ENCODE peak calls at places on chromosomes 5 and 9, in four cellular contexts. One of them, this sample, is unnamed.

GRCh38 chr5:41083306-41083705 is 12.2 kb upstream of the MROH2B start:
- DNase-seq in esophagus muscularis mucosa: no peak
- DNase-seq in mesendoderm: no peak
- DNase-seq in lung: no peak
- DNase-seq in this sample: no peak

GRCh38 chr5:34486160-34486765 is 169.9 kb upstream of the RAI14 start:
- DNase-seq in esophagus muscularis mucosa: peak
- DNase-seq in mesendoderm: peak
- DNase-seq in lung: peak
- DNase-seq in this sample: peak

GRCh38 chr5:170278611-170279500 is 18.7 kb downstream of the LCP2 start:
- DNase-seq in esophagus muscularis mucosa: no peak
- DNase-seq in mesendoderm: peak
- DNase-seq in lung: peak
- DNase-seq in this sample: no peak

GRCh38 chr9:69577123-69577522 is 95.0 kb downstream of the APBA1 start:
- DNase-seq in esophagus muscularis mucosa: no peak
- DNase-seq in mesendoderm: no peak
- DNase-seq in lung: no peak
- DNase-seq in this sample: no peak

GRCh38 chr5:31361234-31361633 is 167.7 kb downstream of the CDH6 start:
- DNase-seq in esophagus muscularis mucosa: peak
- DNase-seq in mesendoderm: no peak
- DNase-seq in lung: no peak
- DNase-seq in this sample: no peak

GRCh38 chr5:31470608-31471007 is 61.3 kb downstream of the DROSHA start:
- DNase-seq in esophagus muscularis mucosa: no peak
- DNase-seq in mesendoderm: no peak
- DNase-seq in lung: peak
- DNase-seq in this sample: no peak

GRCh38 chr5:112417931-112418358 is 1.1 kb downstream of the EPB41L4A start:
- DNase-seq in esophagus muscularis mucosa: no peak
- DNase-seq in mesendoderm: peak
- DNase-seq in lung: peak
- DNase-seq in this sample: peak

GRCh38 chr5:543755-544674 is 19.8 kb upstream of the SLC9A3 start:
- DNase-seq in esophagus muscularis mucosa: no peak
- DNase-seq in mesendoderm: no peak
- DNase-seq in lung: peak
- DNase-seq in this sample: no peak

GRCh38 chr9:127979333-127980055 is 1.3 kb downstream of the EEIG1 start:
- DNase-seq in esophagus muscularis mucosa: no peak
- DNase-seq in mesendoderm: peak
- DNase-seq in lung: peak
- DNase-seq in this sample: no peak

GRCh38 chr9:72315510-72316287 is 49.3 kb downstream of the ZFAND5 start:
- DNase-seq in esophagus muscularis mucosa: no peak
- DNase-seq in mesendoderm: peak
- DNase-seq in lung: peak
- DNase-seq in this sample: peak

GRCh38 chr9:95552814-95553546 is 36.2 kb upstream of the PTCH1 start:
- DNase-seq in esophagus muscularis mucosa: no peak
- DNase-seq in mesendoderm: peak
- DNase-seq in lung: peak
- DNase-seq in this sample: no peak

GRCh38 chr5:151186052-151186451 is 28.5 kb upstream of the ANXA6 start:
- DNase-seq in esophagus muscularis mucosa: no peak
- DNase-seq in mesendoderm: no peak
- DNase-seq in lung: no peak
- DNase-seq in this sample: no peak

GRCh38 chr9:116499434-116499833 is 187.7 kb upstream of the TRIM32 start:
- DNase-seq in esophagus muscularis mucosa: no peak
- DNase-seq in mesendoderm: no peak
- DNase-seq in lung: no peak
- DNase-seq in this sample: no peak

GRCh38 chr5:92945630-92946097 is 635.4 kb downstream of the NR2F1-AS1 start:
- DNase-seq in esophagus muscularis mucosa: no peak
- DNase-seq in mesendoderm: no peak
- DNase-seq in lung: no peak
- DNase-seq in this sample: no peak

GRCh38 chr5:57338068-57338848 is 144.4 kb downstream of the ACTBL2 start:
- DNase-seq in esophagus muscularis mucosa: no peak
- DNase-seq in mesendoderm: peak
- DNase-seq in lung: no peak
- DNase-seq in this sample: no peak

GRCh38 chr9:37410969-37411785 is 11.3 kb upstream of the GRHPR start:
- DNase-seq in esophagus muscularis mucosa: no peak
- DNase-seq in mesendoderm: peak
- DNase-seq in lung: no peak
- DNase-seq in this sample: no peak

GRCh38 chr5:71899865-71900342 is 180.8 kb downstream of the CARTPT start:
- DNase-seq in esophagus muscularis mucosa: peak
- DNase-seq in mesendoderm: no peak
- DNase-seq in lung: no peak
- DNase-seq in this sample: no peak

GRCh38 chr5:123496892-123497291 is 15.1 kb upstream of the CSNK1G3 start:
- DNase-seq in esophagus muscularis mucosa: no peak
- DNase-seq in mesendoderm: no peak
- DNase-seq in lung: no peak
- DNase-seq in this sample: no peak

GRCh38 chr5:63070001-63070400 is 491.4 kb downstream of the LRRC70 start:
- DNase-seq in esophagus muscularis mucosa: no peak
- DNase-seq in mesendoderm: no peak
- DNase-seq in lung: no peak
- DNase-seq in this sample: no peak
- H3K4me3 ChIP-seq in esophagus muscularis mucosa: no peak
- H3K4me3 ChIP-seq in mesendoderm: no peak
- H3K4me3 ChIP-seq in lung: no peak
- H3K4me3 ChIP-seq in this sample: no peak

GRCh38 chr5:96873469-96873868 is 2.8 kb upstream of the ERAP2 start:
- DNase-seq in esophagus muscularis mucosa: no peak
- DNase-seq in mesendoderm: no peak
- DNase-seq in lung: no peak
- DNase-seq in this sample: no peak

GRCh38 chr5:96875805-96876291 is 452 bp upstream of the ERAP2 start:
- DNase-seq in esophagus muscularis mucosa: peak
- DNase-seq in mesendoderm: peak
- DNase-seq in lung: no peak
- DNase-seq in this sample: no peak

GRCh38 chr5:96880402-96881164 is 4.3 kb downstream of the ERAP2 start:
- DNase-seq in esophagus muscularis mucosa: no peak
- DNase-seq in mesendoderm: no peak
- DNase-seq in lung: no peak
- DNase-seq in this sample: no peak

GRCh38 chr5:96871686-96872085 is 4.6 kb upstream of the ERAP2 start:
- DNase-seq in esophagus muscularis mucosa: no peak
- DNase-seq in mesendoderm: no peak
- DNase-seq in lung: no peak
- DNase-seq in this sample: no peak

DNA sequence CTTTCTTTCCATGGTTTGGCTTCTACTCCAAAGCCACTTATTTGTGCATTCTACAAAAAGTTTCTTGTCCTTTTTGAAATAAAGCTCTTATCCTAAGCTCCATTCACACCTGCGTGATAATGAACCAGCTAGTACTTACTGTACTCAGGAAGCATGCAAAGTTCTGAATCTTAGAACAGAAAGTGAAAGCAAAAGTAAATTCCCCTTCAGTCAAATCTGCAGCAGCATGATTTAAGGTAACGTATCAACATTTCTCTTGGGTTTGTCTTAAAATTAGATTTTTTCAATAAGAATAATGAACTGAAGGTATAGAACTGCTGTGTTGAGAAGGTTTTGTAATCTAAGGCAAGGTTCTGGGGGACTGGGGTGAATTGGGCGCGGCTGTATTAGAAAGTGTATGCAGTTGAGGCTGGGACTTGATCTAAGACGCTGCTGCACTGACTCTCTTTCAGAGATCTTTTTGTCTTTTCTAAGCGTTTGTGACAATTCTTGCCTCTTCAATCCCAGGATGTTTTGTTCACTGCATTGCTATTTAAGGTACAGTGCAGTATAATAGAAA is at the start of gene ERAP2:
- DNase-seq in esophagus muscularis mucosa: peak
- DNase-seq in mesendoderm: peak
- DNase-seq in lung: no peak
- DNase-seq in this sample: no peak
- H3K27ac ChIP-seq in esophagus muscularis mucosa: peak
- H3K27ac ChIP-seq in mesendoderm: no peak
- H3K27ac ChIP-seq in lung: peak
- H3K27ac ChIP-seq in this sample: peak

GRCh38 chr5:175444060-175444904 is at the start of gene DRD1:
- DNase-seq in esophagus muscularis mucosa: peak
- DNase-seq in mesendoderm: peak
- DNase-seq in lung: no peak
- DNase-seq in this sample: no peak
- H3K4me3 ChIP-seq in esophagus muscularis mucosa: peak
- H3K4me3 ChIP-seq in mesendoderm: peak
- H3K4me3 ChIP-seq in lung: peak
- H3K4me3 ChIP-seq in this sample: peak

GRCh38 chr5:134420326-134420725 is 8.6 kb upstream of the CDKN2AIPNL start:
- DNase-seq in esophagus muscularis mucosa: no peak
- DNase-seq in mesendoderm: no peak
- DNase-seq in lung: no peak
- DNase-seq in this sample: no peak
- H3K27ac ChIP-seq in esophagus muscularis mucosa: no peak
- H3K27ac ChIP-seq in mesendoderm: no peak
- H3K27ac ChIP-seq in lung: no peak
- H3K27ac ChIP-seq in this sample: no peak

DNA sequence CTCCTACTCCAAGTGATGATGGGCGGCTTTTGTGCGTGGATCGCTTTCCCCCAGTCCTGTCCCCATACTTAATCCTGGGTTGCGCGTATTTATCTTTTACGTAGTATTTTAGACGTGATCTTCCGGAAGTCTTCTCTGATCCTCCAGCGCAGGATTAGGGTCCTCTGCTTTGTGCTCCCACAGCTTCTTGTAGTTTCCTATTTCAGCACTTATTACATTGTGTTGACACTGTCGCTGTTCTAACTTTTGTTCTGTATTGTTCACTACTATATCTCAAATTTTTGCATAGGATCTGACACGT is 453 bp downstream of the IK start:
- DNase-seq in esophagus muscularis mucosa: no peak
- DNase-seq in mesendoderm: no peak
- DNase-seq in lung: no peak
- DNase-seq in this sample: no peak
- H3K4me3 ChIP-seq in esophagus muscularis mucosa: peak
- H3K4me3 ChIP-seq in mesendoderm: peak
- H3K4me3 ChIP-seq in lung: peak
- H3K4me3 ChIP-seq in this sample: peak

GRCh38 chr9:4937436-4937835 is 47.6 kb upstream of the JAK2 start:
- DNase-seq in esophagus muscularis mucosa: no peak
- DNase-seq in mesendoderm: no peak
- DNase-seq in lung: no peak
- DNase-seq in this sample: no peak
- H3K27ac ChIP-seq in esophagus muscularis mucosa: no peak
- H3K27ac ChIP-seq in mesendoderm: no peak
- H3K27ac ChIP-seq in lung: no peak
- H3K27ac ChIP-seq in this sample: no peak

DNA sequence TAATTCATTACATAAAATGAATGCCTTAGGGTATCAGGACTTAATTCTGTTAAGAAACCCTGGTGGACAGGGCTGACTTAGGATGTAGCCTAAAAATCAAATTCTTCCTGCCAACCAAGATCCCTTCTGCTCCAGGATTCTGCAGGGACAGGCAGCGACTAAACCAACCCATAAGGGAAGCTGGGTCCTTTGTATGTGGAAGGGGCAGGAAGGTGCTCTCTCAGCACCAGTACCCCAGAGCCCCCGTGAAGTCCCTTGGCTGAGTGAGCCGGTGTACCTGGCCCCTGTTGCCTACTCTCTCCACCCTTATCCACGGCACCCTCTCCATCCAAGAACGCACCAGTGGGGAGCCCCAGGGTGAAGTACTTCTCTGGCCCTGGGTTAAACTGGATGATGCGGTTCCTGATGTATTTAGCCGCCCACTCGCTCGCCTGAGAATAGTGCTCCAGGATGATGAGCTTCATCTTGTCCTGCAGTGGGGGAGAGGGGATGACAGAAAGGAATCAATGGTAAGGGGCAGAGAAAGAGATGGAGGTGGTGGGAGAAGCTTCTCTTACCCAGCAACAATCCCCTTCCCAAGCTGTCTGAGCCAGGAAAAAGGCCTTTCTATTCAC is 1.1 kb downstream of the GNPDA1 start:
- DNase-seq in esophagus muscularis mucosa: peak
- DNase-seq in mesendoderm: no peak
- DNase-seq in lung: no peak
- DNase-seq in this sample: no peak
- H3K4me3 ChIP-seq in esophagus muscularis mucosa: peak
- H3K4me3 ChIP-seq in mesendoderm: no peak
- H3K4me3 ChIP-seq in lung: no peak
- H3K4me3 ChIP-seq in this sample: no peak

GRCh38 chr9:115170674-115171073 is 52.7 kb upstream of the TNC start:
- DNase-seq in esophagus muscularis mucosa: peak
- DNase-seq in mesendoderm: peak
- DNase-seq in lung: no peak
- DNase-seq in this sample: no peak
- H3K27ac ChIP-seq in esophagus muscularis mucosa: no peak
- H3K27ac ChIP-seq in mesendoderm: peak
- H3K27ac ChIP-seq in lung: no peak
- H3K27ac ChIP-seq in this sample: no peak

This sample was measured in prostate gland.